ENCODE peak calls at places on chromosomes 5 and 9, in ten cellular contexts. F, K, S, U, H, Q, T, L, E and V are unnamed samples.

GRCh38 chr5:173314166-173314952 is 13.9 kb downstream of the STC2 start:
- DNase-seq in F (no peak), K (no peak), S (no peak), U (no peak), H (no peak), Q (no peak), T (no peak), L (no peak), E (no peak), V (peak; percentile 54)

GRCh38 chr5:108686676-108687075 is 61.0 kb upstream of the FER start:
- DNase-seq in F (no peak), K (no peak), S (no peak), U (no peak), H (no peak), Q (no peak), T (no peak), L (no peak), E (no peak), V (no peak)

GRCh38 chr9:134035041-134036039 is 10.1 kb downstream of the BRD3OS start:
- DNase-seq in F (no peak), K (no peak), S (no peak), U (no peak), H (no peak), Q (peak; percentile 26), T (no peak), L (no peak), E (no peak), V (no peak)

GRCh38 chr5:177416334-177416733 is 7.0 kb upstream of the F12 start:
- DNase-seq in F (no peak), K (no peak), S (no peak), U (no peak), H (peak; percentile 22), Q (no peak), T (peak; percentile 54), L (no peak), E (no peak), V (no peak)

GRCh38 chr9:116271991-116272390 is 118.4 kb downstream of the PAPPA start:
- DNase-seq in F (no peak), K (no peak), S (no peak), U (no peak), H (no peak), Q (no peak), T (no peak), L (no peak), E (no peak), V (no peak)

GRCh38 chr5:57539281-57539701 is 56.7 kb upstream of the ACTBL2 start:
- DNase-seq in F (no peak), K (no peak), S (no peak), U (no peak), H (no peak), Q (no peak), T (peak; percentile 67), L (no peak), E (no peak), V (no peak)

GRCh38 chr9:94941211-94941875 is 214.8 kb downstream of the AOPEP start:
- DNase-seq in F (no peak), K (no peak), S (no peak), U (no peak), H (no peak), Q (no peak), T (peak; percentile 26), L (no peak), E (no peak), V (no peak)

GRCh38 chr5:178201221-178201926 is 3.0 kb upstream of the HNRNPAB start:
- DNase-seq in F (no peak), K (no peak), S (peak; percentile 18), U (no peak), H (no peak), Q (no peak), T (no peak), L (no peak), E (no peak), V (no peak)

GRCh38 chr9:121075251-121076036 is 689 bp downstream of the CNTRL start:
- DNase-seq in F (no peak), K (peak; percentile 3), S (no peak), U (no peak), H (no peak), Q (no peak), T (peak; percentile 34), L (no peak), E (no peak), V (no peak)

GRCh38 chr5:159878988-159879471 is 37.3 kb upstream of the ADRA1B start:
- DNase-seq in F (peak; percentile 72), K (no peak), S (peak; percentile 57), U (peak; percentile 44), H (peak; percentile 45), Q (peak; percentile 71), T (peak; percentile 92), L (peak; percentile 21), E (peak; percentile 26), V (no peak)

GRCh38 chr5:132655821-132656773 is 1.9 kb upstream of the IL13 start:
- DNase-seq in F (no peak), K (peak; percentile 17), S (peak; percentile 20), U (peak; percentile 84), H (no peak), Q (peak; percentile 68), T (peak; percentile 23), L (no peak), E (no peak), V (peak; percentile 70)

DNA sequence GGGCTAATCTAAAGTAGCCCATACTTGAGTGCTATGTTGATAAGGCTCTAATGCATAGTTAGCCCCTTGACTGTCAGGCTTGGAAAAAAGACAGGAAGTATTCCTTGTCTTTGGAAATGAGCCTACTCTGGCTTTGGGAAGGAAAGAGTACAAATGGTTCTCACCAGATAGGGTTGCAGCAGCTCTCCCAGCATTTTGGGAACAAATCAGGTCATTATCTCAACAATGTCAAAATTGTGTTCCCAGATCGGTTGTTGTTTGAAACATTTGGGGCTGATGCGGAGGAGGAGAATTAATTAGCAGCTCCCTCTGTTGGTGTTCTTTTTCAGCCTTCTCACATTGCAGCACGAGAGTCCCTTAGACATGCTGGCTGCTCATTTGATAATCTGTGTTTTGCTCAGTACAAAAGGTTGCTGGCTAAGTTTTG is 294.7 kb upstream of the DMRT1 start:
- DNase-seq in F (no peak), K (no peak), S (no peak), U (no peak), H (no peak), Q (no peak), T (peak; percentile 21), L (peak; percentile 4), E (peak; percentile 50), V (no peak)
- TF ChIP-seq CTCF in F (peak; percentile 58), K (no peak), S (peak; percentile 28), U (peak; percentile 14), H (peak; percentile 42), Q (peak; percentile 65), T (peak; percentile 34), L (no peak), E (peak; percentile 37), V (peak; percentile 37)

GRCh38 chr5:142168365-142168764 is 59.8 kb downstream of the NDFIP1 start:
- DNase-seq in F (no peak), K (no peak), S (no peak), U (no peak), H (no peak), Q (no peak), T (no peak), L (no peak), E (no peak), V (no peak)

GRCh38 chr5:142175039-142175438 is 66.5 kb downstream of the NDFIP1 start:
- DNase-seq in F (no peak), K (no peak), S (peak; percentile 16), U (no peak), H (no peak), Q (no peak), T (no peak), L (no peak), E (no peak), V (no peak)

GRCh38 chr5:142167458-142167857 is 58.9 kb downstream of the NDFIP1 start:
- DNase-seq in F (no peak), K (no peak), S (no peak), U (no peak), H (no peak), Q (no peak), T (no peak), L (no peak), E (no peak), V (no peak)

GRCh38 chr5:142170254-142170953 is 61.8 kb downstream of the NDFIP1 start:
- DNase-seq in F (no peak), K (no peak), S (no peak), U (no peak), H (peak; percentile 32), Q (no peak), T (no peak), L (no peak), E (no peak), V (no peak)

DNA sequence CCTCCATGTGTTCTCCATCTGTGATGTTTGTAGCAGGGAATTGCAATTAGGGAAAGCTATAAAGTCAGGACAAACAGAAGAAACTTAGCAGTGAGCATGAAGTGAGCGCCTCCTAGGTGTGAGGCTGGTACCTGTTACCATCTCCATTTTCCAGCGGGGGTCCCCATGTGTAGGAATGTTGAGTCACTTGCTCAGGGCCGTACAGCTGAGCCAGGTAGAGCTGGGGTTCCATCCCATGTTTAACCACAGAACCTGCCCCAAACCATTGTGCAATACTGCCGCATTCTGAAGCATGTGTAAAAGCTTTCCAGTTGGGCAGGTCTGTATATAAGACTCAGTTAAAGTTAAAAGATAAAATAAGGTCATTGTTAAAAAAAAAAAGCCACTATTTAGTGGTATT is 62.7 kb downstream of the NDFIP1 start:
- DNase-seq in F (no peak), K (no peak), S (no peak), U (no peak), H (peak; percentile 73), Q (no peak), T (no peak), L (no peak), E (no peak), V (no peak)
- TF ChIP-seq CTCF in F (no peak), K (no peak), S (no peak), U (peak; percentile 17), H (no peak), Q (no peak), T (no peak), L (no peak), E (no peak), V (no peak)

DNA sequence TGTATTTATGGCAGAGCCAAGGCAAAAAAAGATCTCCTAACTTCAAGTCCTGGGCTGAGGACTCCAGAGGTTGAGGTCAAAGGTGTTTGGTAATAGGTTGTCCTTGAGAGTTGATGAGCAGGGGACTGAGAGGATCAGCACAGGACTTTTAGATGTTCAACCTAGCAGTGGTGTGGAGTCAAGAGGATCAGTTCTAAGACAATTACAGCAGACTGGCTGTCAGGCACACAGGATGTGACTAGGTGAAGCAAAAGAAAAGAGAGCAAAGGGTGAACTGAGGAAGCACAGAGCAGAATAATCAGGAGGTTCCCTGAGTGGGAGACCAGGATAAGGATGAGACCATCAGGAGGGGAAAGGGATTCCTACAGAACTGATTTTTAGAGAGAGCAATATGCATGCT is 10.9 kb downstream of the GZMA start:
- DNase-seq in F (no peak), K (no peak), S (no peak), U (no peak), H (no peak), Q (no peak), T (no peak), L (no peak), E (no peak), V (no peak)
- TF ChIP-seq CTCF in F (no peak), K (no peak), S (no peak), U (no peak), H (no peak), Q (no peak), T (no peak), L (no peak), E (no peak), V (no peak)

DNA sequence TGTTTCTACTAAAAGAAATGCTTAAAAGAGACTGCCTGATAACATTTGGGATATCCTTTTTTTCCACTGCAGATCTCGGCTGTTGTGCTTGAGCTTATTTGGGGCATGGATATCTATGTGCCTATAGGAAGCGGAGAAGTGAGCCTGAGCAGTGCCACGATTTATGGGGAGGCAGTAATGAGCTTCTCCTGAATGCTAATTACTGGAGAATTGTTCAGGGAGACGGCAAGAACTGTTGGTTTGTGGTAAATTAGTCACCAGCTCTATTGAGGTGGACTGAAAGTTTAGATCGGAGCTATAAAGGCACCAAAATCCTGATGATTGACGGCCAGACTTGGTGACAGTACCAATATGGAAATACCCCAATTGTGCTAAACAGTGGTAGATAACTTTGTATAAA is 186.5 kb downstream of the ARHGEF28 start:
- DNase-seq in F (no peak), K (no peak), S (no peak), U (no peak), H (peak; percentile 58), Q (no peak), T (no peak), L (no peak), E (no peak), V (no peak)
- TF ChIP-seq CTCF in F (no peak), K (no peak), S (no peak), U (no peak), H (no peak), Q (no peak), T (no peak), L (no peak), E (no peak), V (no peak)